ENCODE peak calls at places on chromosomes 6 and 20, in ten cellular contexts. One of them, this sample, is unnamed.

GRCh38 chr6:110296151-110297028 is 61.8 kb downstream of the METTL24 start:
- DNase-seq in mammary epithelial cell: no peak
- DNase-seq in left lung: no peak
- DNase-seq in K562: no peak
- DNase-seq in left ventricle myocardium inferior: no peak
- DNase-seq in neural progenitor cell: no peak
- DNase-seq in tibial nerve: no peak
- DNase-seq in thoracic aorta: no peak
- DNase-seq in tibial artery: no peak
- DNase-seq in body of pancreas: no peak
- DNase-seq in this sample: no peak

GRCh38 chr6:45423901-45424627 is 46.3 kb upstream of the SUPT3H start:
- DNase-seq in mammary epithelial cell: peak; percentile 14
- DNase-seq in left lung: no peak
- DNase-seq in K562: no peak
- DNase-seq in left ventricle myocardium inferior: peak; percentile 22
- DNase-seq in neural progenitor cell: peak; percentile 65
- DNase-seq in tibial nerve: no peak
- DNase-seq in thoracic aorta: no peak
- DNase-seq in tibial artery: peak; percentile 68
- DNase-seq in body of pancreas: no peak
- DNase-seq in this sample: peak; percentile 24

GRCh38 chr6:26286168-26286854 is 78.7 kb upstream of the BTN3A2 start:
- DNase-seq in mammary epithelial cell: peak; percentile 59
- DNase-seq in left lung: peak; percentile 58
- DNase-seq in K562: peak; percentile 39
- DNase-seq in left ventricle myocardium inferior: peak; percentile 52
- DNase-seq in neural progenitor cell: peak; percentile 80
- DNase-seq in tibial nerve: peak; percentile 59
- DNase-seq in thoracic aorta: no peak
- DNase-seq in tibial artery: peak; percentile 83
- DNase-seq in body of pancreas: peak; percentile 78
- DNase-seq in this sample: peak; percentile 69

GRCh38 chr20:23143098-23143497 is 57.0 kb upstream of the CD93 start:
- DNase-seq in mammary epithelial cell: peak; percentile 76
- DNase-seq in left lung: peak; percentile 80
- DNase-seq in K562: no peak
- DNase-seq in left ventricle myocardium inferior: no peak
- DNase-seq in neural progenitor cell: no peak
- DNase-seq in tibial nerve: no peak
- DNase-seq in thoracic aorta: peak; percentile 53
- DNase-seq in tibial artery: peak; percentile 86
- DNase-seq in body of pancreas: no peak
- DNase-seq in this sample: no peak

GRCh38 chr6:39791311-39791710 is 865 bp upstream of the DAAM2 start:
- DNase-seq in mammary epithelial cell: no peak
- DNase-seq in left lung: no peak
- DNase-seq in K562: peak; percentile 19
- DNase-seq in left ventricle myocardium inferior: no peak
- DNase-seq in neural progenitor cell: no peak
- DNase-seq in tibial nerve: no peak
- DNase-seq in thoracic aorta: no peak
- DNase-seq in tibial artery: no peak
- DNase-seq in body of pancreas: no peak
- DNase-seq in this sample: no peak

GRCh38 chr20:20459726-20460125 is 91.8 kb downstream of the INSM1 start:
- DNase-seq in mammary epithelial cell: no peak
- DNase-seq in left lung: no peak
- DNase-seq in K562: no peak
- DNase-seq in left ventricle myocardium inferior: no peak
- DNase-seq in neural progenitor cell: no peak
- DNase-seq in tibial nerve: no peak
- DNase-seq in thoracic aorta: no peak
- DNase-seq in tibial artery: no peak
- DNase-seq in body of pancreas: no peak
- DNase-seq in this sample: no peak

GRCh38 chr20:39853664-39854063 is 835.4 kb downstream of the MAFB start:
- DNase-seq in mammary epithelial cell: peak; percentile 59
- DNase-seq in left lung: no peak
- DNase-seq in K562: no peak
- DNase-seq in left ventricle myocardium inferior: no peak
- DNase-seq in neural progenitor cell: peak; percentile 94
- DNase-seq in tibial nerve: no peak
- DNase-seq in thoracic aorta: no peak
- DNase-seq in tibial artery: no peak
- DNase-seq in body of pancreas: no peak
- DNase-seq in this sample: no peak

GRCh38 chr6:130946076-130946475 is 117.0 kb downstream of the EPB41L2 start:
- DNase-seq in mammary epithelial cell: no peak
- DNase-seq in left lung: no peak
- DNase-seq in K562: no peak
- DNase-seq in left ventricle myocardium inferior: no peak
- DNase-seq in neural progenitor cell: no peak
- DNase-seq in tibial nerve: no peak
- DNase-seq in thoracic aorta: no peak
- DNase-seq in tibial artery: no peak
- DNase-seq in body of pancreas: no peak
- DNase-seq in this sample: no peak

GRCh38 chr20:38894091-38894847 is 31.9 kb upstream of the FAM83D start:
- DNase-seq in mammary epithelial cell: no peak
- DNase-seq in left lung: no peak
- DNase-seq in K562: peak; percentile 87
- DNase-seq in left ventricle myocardium inferior: peak; percentile 50
- DNase-seq in neural progenitor cell: no peak
- DNase-seq in tibial nerve: no peak
- DNase-seq in thoracic aorta: no peak
- DNase-seq in tibial artery: no peak
- DNase-seq in body of pancreas: peak; percentile 89
- DNase-seq in this sample: no peak

GRCh38 chr20:58059145-58059544 is 169.3 kb downstream of the ANKRD60 start:
- DNase-seq in mammary epithelial cell: no peak
- DNase-seq in left lung: no peak
- DNase-seq in K562: no peak
- DNase-seq in left ventricle myocardium inferior: no peak
- DNase-seq in neural progenitor cell: no peak
- DNase-seq in tibial nerve: no peak
- DNase-seq in thoracic aorta: no peak
- DNase-seq in tibial artery: no peak
- DNase-seq in body of pancreas: no peak
- DNase-seq in this sample: no peak

GRCh38 chr20:11769825-11770224 is 147.9 kb upstream of the BTBD3 start:
- DNase-seq in mammary epithelial cell: peak; percentile 51
- DNase-seq in left lung: no peak
- DNase-seq in K562: no peak
- DNase-seq in left ventricle myocardium inferior: no peak
- DNase-seq in neural progenitor cell: no peak
- DNase-seq in tibial nerve: no peak
- DNase-seq in thoracic aorta: no peak
- DNase-seq in tibial artery: no peak
- DNase-seq in body of pancreas: no peak
- DNase-seq in this sample: no peak

GRCh38 chr20:11772226-11772730 is 145.4 kb upstream of the BTBD3 start:
- DNase-seq in mammary epithelial cell: no peak
- DNase-seq in left lung: no peak
- DNase-seq in K562: no peak
- DNase-seq in left ventricle myocardium inferior: no peak
- DNase-seq in neural progenitor cell: no peak
- DNase-seq in tibial nerve: no peak
- DNase-seq in thoracic aorta: no peak
- DNase-seq in tibial artery: no peak
- DNase-seq in body of pancreas: no peak
- DNase-seq in this sample: no peak

GRCh38 chr20:11766961-11767360 is 150.7 kb upstream of the BTBD3 start:
- DNase-seq in mammary epithelial cell: no peak
- DNase-seq in left lung: no peak
- DNase-seq in K562: no peak
- DNase-seq in left ventricle myocardium inferior: no peak
- DNase-seq in neural progenitor cell: no peak
- DNase-seq in tibial nerve: no peak
- DNase-seq in thoracic aorta: no peak
- DNase-seq in tibial artery: no peak
- DNase-seq in body of pancreas: no peak
- DNase-seq in this sample: no peak
- H3K27ac ChIP-seq in mammary epithelial cell: no peak overlapping the region
- H3K27ac ChIP-seq in left lung: no peak overlapping the region
- H3K27ac ChIP-seq in K562: no peak overlapping the region
- H3K27ac ChIP-seq in left ventricle myocardium inferior: no peak overlapping the region
- H3K27ac ChIP-seq in neural progenitor cell: no peak overlapping the region
- H3K27ac ChIP-seq in tibial nerve: no peak overlapping the region
- H3K27ac ChIP-seq in thoracic aorta: no peak overlapping the region
- H3K27ac ChIP-seq in tibial artery: no peak overlapping the region
- H3K27ac ChIP-seq in body of pancreas: no peak overlapping the region
- H3K27ac ChIP-seq in this sample: no peak overlapping the region

DNA sequence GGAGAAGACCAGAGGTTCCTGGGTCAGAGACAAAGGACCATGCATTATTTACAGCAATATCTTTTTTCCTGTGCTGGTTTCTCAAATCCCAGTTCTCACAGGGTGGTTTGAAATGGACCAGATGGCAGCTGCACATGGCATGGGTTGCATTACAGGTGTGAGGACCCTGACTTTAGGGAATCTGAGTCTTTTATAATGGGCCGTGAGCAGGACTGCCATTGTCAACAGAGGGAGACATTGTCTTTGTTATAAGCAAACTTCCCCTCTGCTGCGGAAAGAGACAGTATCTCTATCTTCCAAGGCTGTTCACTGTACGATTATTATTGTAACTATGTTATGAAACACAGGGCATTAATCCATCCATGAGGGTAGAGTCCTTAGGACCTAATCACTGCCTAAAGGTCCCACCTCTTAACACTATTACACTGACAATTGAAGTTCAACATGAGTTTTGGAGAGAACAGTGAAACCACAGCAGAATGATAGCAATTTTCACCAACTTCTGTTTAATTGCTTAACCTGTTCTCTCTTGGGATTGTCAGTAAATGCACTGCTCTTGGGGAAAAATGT is 156.1 kb upstream of the AGPAT4 start:
- DNase-seq in mammary epithelial cell: no peak
- DNase-seq in left lung: no peak
- DNase-seq in K562: no peak
- DNase-seq in left ventricle myocardium inferior: no peak
- DNase-seq in neural progenitor cell: no peak
- DNase-seq in tibial nerve: no peak
- DNase-seq in thoracic aorta: no peak
- DNase-seq in tibial artery: no peak
- DNase-seq in body of pancreas: no peak
- DNase-seq in this sample: no peak
- TF ChIP-seq CTCF in mammary epithelial cell: peak; percentile 25
- TF ChIP-seq CTCF in left lung: no peak
- TF ChIP-seq CTCF in K562: peak; percentile 48
- TF ChIP-seq CTCF in left ventricle myocardium inferior: peak; percentile 37
- TF ChIP-seq CTCF in neural progenitor cell: peak; percentile 24
- TF ChIP-seq CTCF in tibial nerve: no peak
- TF ChIP-seq CTCF in thoracic aorta: no peak
- TF ChIP-seq CTCF in tibial artery: no peak
- TF ChIP-seq CTCF in body of pancreas: no peak
- TF ChIP-seq CTCF in this sample: no peak

GRCh38 chr20:2762578-2763131 is 37.8 kb downstream of the CPXM1 start:
- DNase-seq in mammary epithelial cell: no peak
- DNase-seq in left lung: no peak
- DNase-seq in K562: no peak
- DNase-seq in left ventricle myocardium inferior: no peak
- DNase-seq in neural progenitor cell: no peak
- DNase-seq in tibial nerve: no peak
- DNase-seq in thoracic aorta: no peak
- DNase-seq in tibial artery: no peak
- DNase-seq in body of pancreas: no peak
- DNase-seq in this sample: no peak

GRCh38 chr20:2759603-2760360 is 40.6 kb downstream of the CPXM1 start:
- DNase-seq in mammary epithelial cell: no peak
- DNase-seq in left lung: no peak
- DNase-seq in K562: no peak
- DNase-seq in left ventricle myocardium inferior: no peak
- DNase-seq in neural progenitor cell: no peak
- DNase-seq in tibial nerve: no peak
- DNase-seq in thoracic aorta: no peak
- DNase-seq in tibial artery: no peak
- DNase-seq in body of pancreas: no peak
- DNase-seq in this sample: no peak

GRCh38 chr20:2763186-2763585 is 37.2 kb downstream of the CPXM1 start:
- DNase-seq in mammary epithelial cell: no peak
- DNase-seq in left lung: no peak
- DNase-seq in K562: no peak
- DNase-seq in left ventricle myocardium inferior: no peak
- DNase-seq in neural progenitor cell: no peak
- DNase-seq in tibial nerve: no peak
- DNase-seq in thoracic aorta: no peak
- DNase-seq in tibial artery: no peak
- DNase-seq in body of pancreas: no peak
- DNase-seq in this sample: no peak

GRCh38 chr20:2760381-2761305 is 39.8 kb downstream of the CPXM1 start:
- DNase-seq in mammary epithelial cell: no peak
- DNase-seq in left lung: no peak
- DNase-seq in K562: no peak
- DNase-seq in left ventricle myocardium inferior: no peak
- DNase-seq in neural progenitor cell: no peak
- DNase-seq in tibial nerve: no peak
- DNase-seq in thoracic aorta: no peak
- DNase-seq in tibial artery: no peak
- DNase-seq in body of pancreas: no peak
- DNase-seq in this sample: no peak

GRCh38 chr20:2761885-2762284 is 38.5 kb downstream of the CPXM1 start:
- DNase-seq in mammary epithelial cell: no peak
- DNase-seq in left lung: no peak
- DNase-seq in K562: no peak
- DNase-seq in left ventricle myocardium inferior: no peak
- DNase-seq in neural progenitor cell: no peak
- DNase-seq in tibial nerve: no peak
- DNase-seq in thoracic aorta: no peak
- DNase-seq in tibial artery: no peak
- DNase-seq in body of pancreas: no peak
- DNase-seq in this sample: no peak
- H3K27ac ChIP-seq in mammary epithelial cell: no peak overlapping the region
- H3K27ac ChIP-seq in left lung: no peak overlapping the region
- H3K27ac ChIP-seq in K562: no peak overlapping the region
- H3K27ac ChIP-seq in left ventricle myocardium inferior: no peak overlapping the region
- H3K27ac ChIP-seq in neural progenitor cell: no peak overlapping the region
- H3K27ac ChIP-seq in tibial nerve: no peak overlapping the region
- H3K27ac ChIP-seq in thoracic aorta: no peak overlapping the region
- H3K27ac ChIP-seq in tibial artery: no peak overlapping the region
- H3K27ac ChIP-seq in body of pancreas: no peak overlapping the region
- H3K27ac ChIP-seq in this sample: no peak overlapping the region

GRCh38 chr6:38583523-38583922 is 56.2 kb downstream of the BTBD9 start:
- DNase-seq in mammary epithelial cell: no peak
- DNase-seq in left lung: no peak
- DNase-seq in K562: no peak
- DNase-seq in left ventricle myocardium inferior: no peak
- DNase-seq in neural progenitor cell: no peak
- DNase-seq in tibial nerve: no peak
- DNase-seq in thoracic aorta: no peak
- DNase-seq in tibial artery: no peak
- DNase-seq in body of pancreas: no peak
- DNase-seq in this sample: no peak
- TF ChIP-seq CTCF in mammary epithelial cell: no peak
- TF ChIP-seq CTCF in left lung: no peak
- TF ChIP-seq CTCF in K562: no peak
- TF ChIP-seq CTCF in left ventricle myocardium inferior: no peak
- TF ChIP-seq CTCF in neural progenitor cell: no peak
- TF ChIP-seq CTCF in tibial nerve: no peak
- TF ChIP-seq CTCF in thoracic aorta: no peak
- TF ChIP-seq CTCF in tibial artery: no peak
- TF ChIP-seq CTCF in body of pancreas: no peak
- TF ChIP-seq CTCF in this sample: no peak